ENCODE peak calls at places on chromosomes 7 and 10, in nine cellular contexts. One of them, this sample, is unnamed.

GRCh38 chr7:145848691-145849090 is 267.9 kb upstream of the CNTNAP2 start:
- DNase-seq in activated naive CD4-positive, alpha-beta T cell treated with anti-CD3 and anti-CD28 coated beads, Interleukin-2, amount 10 ng/mL, durations not matched to agents 7 days and 5 days: no peak
- DNase-seq in kidney tubule cell: no peak
- DNase-seq in SW 1271: no peak
- DNase-seq in lung microvascular endothelial cell: no peak
- DNase-seq in ACHN: peak
- DNase-seq in NCI-H774: no peak
- DNase-seq in NCI-H1105: peak
- DNase-seq in AG08395: peak
- DNase-seq in this sample: no peak

GRCh38 chr7:36210542-36210941 is 57.5 kb downstream of the EEPD1 start:
- DNase-seq in kidney tubule cell: no peak
- DNase-seq in NCI-H1105: no peak
- DNase-seq in ACHN: no peak
- DNase-seq in lung microvascular endothelial cell: peak
- DNase-seq in AG08395: no peak
- DNase-seq in activated naive CD4-positive, alpha-beta T cell treated with anti-CD3 and anti-CD28 coated beads, Interleukin-2, amount 10 ng/mL, durations not matched to agents 7 days and 5 days: no peak
- DNase-seq in SW 1271: no peak
- DNase-seq in NCI-H774: no peak
- DNase-seq in this sample: no peak

GRCh38 chr10:97718659-97719142 is 5.2 kb downstream of the MARVELD1 start:
- DNase-seq in activated naive CD4-positive, alpha-beta T cell treated with anti-CD3 and anti-CD28 coated beads, Interleukin-2, amount 10 ng/mL, durations not matched to agents 7 days and 5 days: no peak
- DNase-seq in NCI-H774: peak
- DNase-seq in lung microvascular endothelial cell: no peak
- DNase-seq in NCI-H1105: peak
- DNase-seq in AG08395: no peak
- DNase-seq in kidney tubule cell: peak
- DNase-seq in ACHN: no peak
- DNase-seq in SW 1271: no peak
- DNase-seq in this sample: no peak

GRCh38 chr10:101230185-101230917 is 1.1 kb upstream of the LBX1 start:
- DNase-seq in NCI-H1105: no peak
- DNase-seq in AG08395: peak
- DNase-seq in SW 1271: no peak
- DNase-seq in NCI-H774: no peak
- DNase-seq in lung microvascular endothelial cell: no peak
- DNase-seq in activated naive CD4-positive, alpha-beta T cell treated with anti-CD3 and anti-CD28 coated beads, Interleukin-2, amount 10 ng/mL, durations not matched to agents 7 days and 5 days: no peak
- DNase-seq in kidney tubule cell: no peak
- DNase-seq in ACHN: no peak
- DNase-seq in this sample: no peak

GRCh38 chr10:74244097-74244685 is 93.2 kb downstream of the ADK start:
- DNase-seq in SW 1271: peak
- DNase-seq in ACHN: peak
- DNase-seq in NCI-H774: peak
- DNase-seq in NCI-H1105: no peak
- DNase-seq in activated naive CD4-positive, alpha-beta T cell treated with anti-CD3 and anti-CD28 coated beads, Interleukin-2, amount 10 ng/mL, durations not matched to agents 7 days and 5 days: peak
- DNase-seq in lung microvascular endothelial cell: peak
- DNase-seq in kidney tubule cell: peak
- DNase-seq in AG08395: no peak
- DNase-seq in this sample: no peak

GRCh38 chr10:4246881-4247358 is 461.9 kb upstream of the KLF6 start:
- DNase-seq in ACHN: peak
- DNase-seq in NCI-H1105: no peak
- DNase-seq in AG08395: peak
- DNase-seq in NCI-H774: no peak
- DNase-seq in lung microvascular endothelial cell: peak
- DNase-seq in SW 1271: peak
- DNase-seq in activated naive CD4-positive, alpha-beta T cell treated with anti-CD3 and anti-CD28 coated beads, Interleukin-2, amount 10 ng/mL, durations not matched to agents 7 days and 5 days: no peak
- DNase-seq in kidney tubule cell: peak
- DNase-seq in this sample: no peak

GRCh38 chr7:137531671-137532070 is 188.1 kb upstream of the PTN start:
- DNase-seq in kidney tubule cell: no peak
- DNase-seq in activated naive CD4-positive, alpha-beta T cell treated with anti-CD3 and anti-CD28 coated beads, Interleukin-2, amount 10 ng/mL, durations not matched to agents 7 days and 5 days: no peak
- DNase-seq in ACHN: no peak
- DNase-seq in NCI-H1105: no peak
- DNase-seq in NCI-H774: no peak
- DNase-seq in lung microvascular endothelial cell: no peak
- DNase-seq in SW 1271: no peak
- DNase-seq in AG08395: no peak
- DNase-seq in this sample: no peak

GRCh38 chr10:89869180-89869579 is 167.8 kb downstream of the KIF20B start:
- DNase-seq in NCI-H774: no peak
- DNase-seq in kidney tubule cell: no peak
- DNase-seq in activated naive CD4-positive, alpha-beta T cell treated with anti-CD3 and anti-CD28 coated beads, Interleukin-2, amount 10 ng/mL, durations not matched to agents 7 days and 5 days: no peak
- DNase-seq in SW 1271: no peak
- DNase-seq in NCI-H1105: no peak
- DNase-seq in AG08395: no peak
- DNase-seq in lung microvascular endothelial cell: no peak
- DNase-seq in ACHN: no peak
- DNase-seq in this sample: no peak

GRCh38 chr7:130345106-130345505 is 490 bp downstream of the CPA5 start:
- DNase-seq in NCI-H1105: peak
- DNase-seq in activated naive CD4-positive, alpha-beta T cell treated with anti-CD3 and anti-CD28 coated beads, Interleukin-2, amount 10 ng/mL, durations not matched to agents 7 days and 5 days: no peak
- DNase-seq in kidney tubule cell: no peak
- DNase-seq in ACHN: no peak
- DNase-seq in SW 1271: no peak
- DNase-seq in NCI-H774: no peak
- DNase-seq in lung microvascular endothelial cell: no peak
- DNase-seq in AG08395: no peak
- DNase-seq in this sample: no peak

GRCh38 chr7:148991536-148991935 is 36.8 kb downstream of the PDIA4 start:
- DNase-seq in AG08395: no peak
- DNase-seq in kidney tubule cell: peak
- DNase-seq in NCI-H774: no peak
- DNase-seq in activated naive CD4-positive, alpha-beta T cell treated with anti-CD3 and anti-CD28 coated beads, Interleukin-2, amount 10 ng/mL, durations not matched to agents 7 days and 5 days: no peak
- DNase-seq in lung microvascular endothelial cell: no peak
- DNase-seq in ACHN: no peak
- DNase-seq in SW 1271: no peak
- DNase-seq in NCI-H1105: no peak
- DNase-seq in this sample: no peak

GRCh38 chr7:141463986-141464385 is 87.2 kb upstream of the AGK start:
- DNase-seq in NCI-H1105: no peak
- DNase-seq in kidney tubule cell: peak
- DNase-seq in NCI-H774: no peak
- DNase-seq in AG08395: no peak
- DNase-seq in ACHN: peak
- DNase-seq in SW 1271: no peak
- DNase-seq in activated naive CD4-positive, alpha-beta T cell treated with anti-CD3 and anti-CD28 coated beads, Interleukin-2, amount 10 ng/mL, durations not matched to agents 7 days and 5 days: no peak
- DNase-seq in lung microvascular endothelial cell: no peak
- DNase-seq in this sample: no peak

GRCh38 chr7:99928188-99928587 is 1.2 kb downstream of the GJC3 start:
- DNase-seq in AG08395: no peak
- DNase-seq in NCI-H774: no peak
- DNase-seq in NCI-H1105: no peak
- DNase-seq in activated naive CD4-positive, alpha-beta T cell treated with anti-CD3 and anti-CD28 coated beads, Interleukin-2, amount 10 ng/mL, durations not matched to agents 7 days and 5 days: no peak
- DNase-seq in lung microvascular endothelial cell: no peak
- DNase-seq in kidney tubule cell: no peak
- DNase-seq in ACHN: no peak
- DNase-seq in SW 1271: no peak
- DNase-seq in this sample: no peak

GRCh38 chr10:132788180-132788830 is 2.4 kb upstream of the NKX6-2 start:
- DNase-seq in kidney tubule cell: peak
- DNase-seq in lung microvascular endothelial cell: peak
- DNase-seq in AG08395: peak
- DNase-seq in ACHN: no peak
- DNase-seq in activated naive CD4-positive, alpha-beta T cell treated with anti-CD3 and anti-CD28 coated beads, Interleukin-2, amount 10 ng/mL, durations not matched to agents 7 days and 5 days: no peak
- DNase-seq in NCI-H774: no peak
- DNase-seq in NCI-H1105: no peak
- DNase-seq in SW 1271: no peak
- DNase-seq in this sample: no peak

This sample was measured in adrenal gland.